ENCODE peak calls at places on chromosomes 1 and 21, in five cellular contexts. B is esophagus squamous epithelium, M is K562, Q is prostate gland, K is adrenal gland. G is an unnamed sample. For H3K36me3, the result is how much of the 10 kb centered on the place peaks cover.

GRCh38 chr1:108601708-108602410 is 42.0 kb downstream of the EEIG2 start:
- DNase-seq in M (no peak), K (no peak), B (no peak), Q (no peak), G (no peak)

GRCh38 chr1:199272107-199272506 is 633.3 kb downstream of the PTPRC start:
- DNase-seq in B (no peak), M (no peak), Q (no peak), K (no peak), G (no peak)

GRCh38 chr21:41832230-41833137 is 46.7 kb downstream of the PRDM15 start:
- DNase-seq in K (no peak), M (no peak), Q (no peak), B (no peak), G (no peak)

GRCh38 chr1:24189528-24189927 is 2.4 kb upstream of the IFNLR1 start:
- DNase-seq in K (no peak), Q (no peak), B (no peak), M (no peak), G (no peak)

GRCh38 chr21:39125752-39126485 is 57.3 kb downstream of the PSMG1 start:
- DNase-seq in M (no peak), K (peak), B (no peak), Q (peak), G (no peak)

GRCh38 chr21:39641827-39642450 is 29.2 kb downstream of the B3GALT5 start:
- DNase-seq in B (no peak), M (no peak), K (no peak), Q (no peak), G (no peak)

GRCh38 chr1:64721135-64721534 is 23.7 kb upstream of the RAVER2 start:
- DNase-seq in Q (no peak), K (no peak), B (no peak), M (no peak), G (no peak)

GRCh38 chr1:21338568-21339401 is 48.5 kb upstream of the ECE1 start:
- DNase-seq in K (peak), Q (peak), B (no peak), M (no peak), G (peak)

GRCh38 chr1:204171751-204172178 is 5.6 kb upstream of the REN start:
- DNase-seq in M (no peak), Q (no peak), B (no peak), K (no peak), G (no peak)

GRCh38 chr1:94931254-94931841 is 4.4 kb upstream of the CNN3 start:
- DNase-seq in Q (no peak), K (no peak), B (no peak), M (no peak), G (no peak)

GRCh38 chr1:84143796-84144565 is at the start of gene PRKACB:
- DNase-seq in B (no peak), Q (no peak), M (no peak), K (no peak), G (no peak)

GRCh38 chr1:19115082-19115808 is 94.8 kb downstream of the UBR4 start:
- DNase-seq in K (peak), B (no peak), M (no peak), Q (no peak), G (no peak)

GRCh38 chr1:223144431-223144830 is 1.4 kb upstream of the TLR5 start:
- DNase-seq in B (no peak), K (no peak), M (no peak), Q (no peak), G (no peak)

GRCh38 chr1:147171399-147172167 is 687 bp downstream of the PRKAB2 start:
- DNase-seq in M (peak), K (peak), B (no peak), Q (peak), G (no peak)

GRCh38 chr1:119808491-119808890 is 2.8 kb downstream of the REG4 start:
- DNase-seq in M (no peak), B (no peak), Q (no peak), K (no peak), G (no peak)

GRCh38 chr1:88528792-88529191 is 155.3 kb upstream of the PKN2 start:
- DNase-seq in K (no peak), B (no peak), Q (no peak), M (no peak), G (no peak)

GRCh38 chr21:46054447-46054846 is 43.5 kb upstream of the COL6A2 start:
- DNase-seq in B (no peak), Q (no peak), K (no peak), M (no peak), G (no peak)

GRCh38 chr1:107530543-107530942 is 389.7 kb downstream of the NTNG1 start:
- DNase-seq in K (no peak), B (no peak), Q (peak), M (no peak), G (no peak)

GRCh38 chr1:40784141-40784770 is 669 bp downstream of the KCNQ4 start:
- DNase-seq in K (no peak), Q (no peak), B (no peak), M (peak), G (peak)

GRCh38 chr1:16145030-16145987 is 10.6 kb downstream of the EPHA2 start:
- DNase-seq in Q (peak), B (no peak), K (peak), M (no peak), G (peak)

GRCh38 chr1:208526726-208527125 is 282.5 kb upstream of the PLXNA2 start:
- DNase-seq in K (no peak), B (no peak), Q (no peak), M (no peak), G (no peak)

GRCh38 chr21:44086636-44087425 is 20.4 kb upstream of the PWP2 start:
- DNase-seq in Q (no peak), K (no peak), M (no peak), B (no peak), G (no peak)

GRCh38 chr1:87916965-87917364 is 588.3 kb downstream of the LMO4 start:
- DNase-seq in K (no peak), Q (no peak), M (no peak), B (no peak), G (no peak)

GRCh38 chr1:102732927-102733326 is 375.4 kb downstream of the COL11A1 start:
- DNase-seq in M (no peak), B (no peak), Q (no peak), K (no peak), G (no peak)

GRCh38 chr1:177185209-177185608 is 14.5 kb downstream of the BRINP2 start:
- DNase-seq in K (peak), Q (no peak), B (no peak), M (peak), G (no peak)

GRCh38 chr1:63731117-63732043 is 42.4 kb upstream of the ROR1 start:
- DNase-seq in Q (no peak), M (no peak), B (no peak), K (peak), G (no peak)

GRCh38 chr21:15241997-15242767 is 177.4 kb upstream of the NRIP1 start:
- DNase-seq in K (no peak), Q (no peak), M (no peak), B (no peak), G (no peak)

GRCh38 chr1:225766967-225767413 is 10.6 kb upstream of the SRP9 start:
- DNase-seq in B (no peak), K (peak), Q (no peak), M (peak), G (peak)

GRCh38 chr21:18887922-18888602 is 484.5 kb upstream of the TMPRSS15 start:
- DNase-seq in K (no peak), M (no peak), B (no peak), Q (no peak), G (no peak)

GRCh38 chr1:111490220-111490619 is 13.2 kb downstream of the ADORA3 start:
- DNase-seq in K (no peak), B (no peak), Q (no peak), M (no peak), G (no peak)

DNA sequence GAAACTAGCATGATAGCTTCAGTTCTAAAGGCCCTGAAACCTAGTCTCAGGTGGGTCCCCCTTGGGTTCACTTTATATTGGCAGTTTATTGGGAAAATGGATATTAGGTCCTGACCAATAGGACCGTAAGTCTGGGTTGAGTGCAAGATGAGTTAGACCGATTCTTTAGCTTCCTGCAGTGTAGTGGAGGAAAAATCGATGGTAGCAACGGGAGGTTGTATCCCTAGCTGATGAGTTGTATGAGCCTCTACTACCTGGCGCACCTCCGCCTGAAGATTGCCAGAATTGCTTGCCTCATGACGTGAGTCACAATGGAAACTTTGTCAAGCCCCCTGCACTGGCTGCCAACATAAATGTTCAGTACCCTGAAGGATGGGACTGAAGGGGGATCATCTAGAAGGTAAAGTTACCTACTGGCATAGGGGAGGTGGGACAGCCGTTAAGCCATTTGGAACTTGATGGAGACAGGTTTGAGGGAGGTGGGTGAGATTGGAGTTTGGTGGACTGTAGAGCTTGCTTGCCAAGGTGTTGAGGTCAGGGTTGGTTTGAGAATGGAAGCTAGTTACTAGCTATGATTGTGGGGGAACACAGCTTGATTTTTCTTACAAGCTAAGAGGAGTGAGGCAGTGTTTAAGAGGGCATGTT is 4.0 kb downstream of the RCC1 start:
- DNase-seq in B (no peak), K (no peak), Q (no peak), M (no peak), G (no peak)
- TF ChIP-seq POLR2A in B (no peak), K (no peak), Q (no peak), M (peak), G (no peak)

GRCh38 chr1:210722410-210723081 is 393.8 kb downstream of the HHAT start:
- DNase-seq in B (no peak), Q (no peak), K (no peak), M (no peak), G (no peak)
- TF ChIP-seq CTCF in B (no peak), Q (no peak), K (no peak), M (no peak), G (no peak)

GRCh38 chr1:151265446-151266236 is 11.1 kb downstream of the PSMD4 start:
- DNase-seq in B (no peak), M (no peak), K (no peak), Q (no peak), G (no peak)
- H3K36me3 ChIP-seq in B (under half), M (half or more), K (half or more), Q (under half), G (under half)

GRCh38 chr1:246565751-246566127 is 322 bp downstream of the TFB2M start:
- DNase-seq in B (no peak), K (no peak), Q (no peak), M (no peak), G (no peak)

GRCh38 chr1:246566808-246567154 is 525 bp downstream of the CNST start:
- DNase-seq in K (no peak), M (peak), B (no peak), Q (no peak), G (no peak)

GRCh38 chr1:246567258-246568235 is 1.3 kb downstream of the CNST start:
- DNase-seq in M (peak), B (no peak), Q (no peak), K (peak), G (no peak)

GRCh38 chr1:246564839-246565750 is 966 bp downstream of the TFB2M start:
- DNase-seq in M (no peak), K (no peak), Q (no peak), B (no peak), G (no peak)

GRCh38 chr1:246566128-246566807 is at the start of the genes CNST and TFB2M:
- DNase-seq in Q (peak), K (peak), M (peak), B (peak), G (peak)
- TF ChIP-seq POLR2A in Q (peak), K (peak), M (peak), B (peak), G (peak)

GRCh38 chr1:57421366-57421765 is 2.5 kb downstream of the DAB1 start:
- DNase-seq in K (no peak), Q (no peak), B (no peak), M (no peak), G (no peak)

GRCh38 chr1:57423135-57424131 is at the start of gene DAB1:
- DNase-seq in Q (no peak), M (no peak), B (no peak), K (no peak), G (no peak)

GRCh38 chr1:57422271-57423134 is 1.4 kb downstream of the DAB1 start:
- DNase-seq in K (no peak), M (no peak), B (no peak), Q (no peak), G (no peak)

DNA sequence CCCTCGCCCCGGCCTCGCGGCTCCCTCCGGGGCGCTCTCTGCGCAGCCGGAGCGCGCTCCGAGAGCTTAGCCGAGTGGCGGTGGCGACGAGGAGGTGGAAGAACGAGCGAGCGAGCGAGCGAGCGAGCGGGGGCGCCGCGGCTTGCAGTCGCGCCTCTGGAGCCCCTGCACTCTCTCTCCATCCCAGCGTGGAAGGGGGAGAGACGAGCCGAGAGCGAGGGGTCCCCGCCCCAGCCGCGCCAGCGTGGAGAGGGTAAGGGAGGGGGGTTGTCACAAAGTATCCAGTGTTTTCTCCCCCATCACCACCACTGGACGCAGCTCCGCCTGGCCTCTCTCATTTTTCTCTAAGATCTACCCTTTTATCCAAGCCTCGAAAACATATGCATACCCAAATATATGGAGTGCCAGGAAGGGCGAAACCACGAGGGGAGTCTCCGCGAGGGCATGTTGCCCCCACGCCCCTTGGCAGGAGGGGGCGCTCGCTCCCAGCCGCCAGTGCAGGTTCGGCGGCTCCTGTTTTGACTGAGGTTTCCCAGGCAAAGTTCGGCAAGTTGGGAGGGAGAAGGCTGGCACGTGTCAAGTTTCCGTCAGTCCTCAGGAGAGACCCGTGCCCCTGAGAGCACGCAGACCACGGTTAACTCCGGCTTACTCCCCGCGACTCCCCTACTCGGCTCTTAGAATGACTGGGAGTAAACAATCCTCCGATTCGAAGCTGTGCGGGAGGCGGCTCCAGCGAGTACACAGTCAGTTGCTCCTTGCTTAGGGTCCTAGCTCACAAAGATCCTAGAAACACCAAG is 569 bp upstream of the DAB1 start:
- DNase-seq in Q (peak), K (no peak), B (no peak), M (peak), G (no peak)
- TF ChIP-seq CTCF in Q (no peak), K (peak), B (no peak), M (peak), G (no peak)

GRCh38 chr1:219150913-219151312 is 22.8 kb upstream of the LYPLAL1 start:
- DNase-seq in M (no peak), Q (no peak), K (no peak), B (no peak), G (no peak)

GRCh38 chr1:219151467-219151866 is 22.2 kb upstream of the LYPLAL1 start:
- DNase-seq in K (no peak), Q (no peak), M (no peak), B (no peak), G (no peak)

GRCh38 chr1:219152759-219153158 is 20.9 kb upstream of the LYPLAL1 start:
- DNase-seq in Q (no peak), M (no peak), K (no peak), B (no peak), G (no peak)

GRCh38 chr1:219147571-219148019 is 26.1 kb upstream of the LYPLAL1 start:
- DNase-seq in M (peak), K (no peak), Q (no peak), B (no peak), G (no peak)

GRCh38 chr1:219149185-219149584 is 24.5 kb upstream of the LYPLAL1 start:
- DNase-seq in B (no peak), K (no peak), Q (no peak), M (no peak), G (no peak)
- H3K36me3 ChIP-seq in B (under half), K (under half), Q (under half), M (under half), G (under half)

GRCh38 chr1:234977891-234978396 is 150.7 kb downstream of the TOMM20 start:
- DNase-seq in K (no peak), Q (no peak), M (no peak), B (no peak), G (no peak)

GRCh38 chr1:234973426-234974250 is 155.0 kb downstream of the TOMM20 start:
- DNase-seq in Q (peak), B (no peak), K (no peak), M (no peak), G (peak)

GRCh38 chr1:234975941-234976871 is 152.4 kb downstream of the TOMM20 start:
- DNase-seq in M (no peak), K (no peak), Q (no peak), B (no peak), G (peak)

GRCh38 chr1:234976880-234977680 is 151.6 kb downstream of the TOMM20 start:
- DNase-seq in K (no peak), Q (no peak), B (no peak), M (no peak), G (peak)

DNA sequence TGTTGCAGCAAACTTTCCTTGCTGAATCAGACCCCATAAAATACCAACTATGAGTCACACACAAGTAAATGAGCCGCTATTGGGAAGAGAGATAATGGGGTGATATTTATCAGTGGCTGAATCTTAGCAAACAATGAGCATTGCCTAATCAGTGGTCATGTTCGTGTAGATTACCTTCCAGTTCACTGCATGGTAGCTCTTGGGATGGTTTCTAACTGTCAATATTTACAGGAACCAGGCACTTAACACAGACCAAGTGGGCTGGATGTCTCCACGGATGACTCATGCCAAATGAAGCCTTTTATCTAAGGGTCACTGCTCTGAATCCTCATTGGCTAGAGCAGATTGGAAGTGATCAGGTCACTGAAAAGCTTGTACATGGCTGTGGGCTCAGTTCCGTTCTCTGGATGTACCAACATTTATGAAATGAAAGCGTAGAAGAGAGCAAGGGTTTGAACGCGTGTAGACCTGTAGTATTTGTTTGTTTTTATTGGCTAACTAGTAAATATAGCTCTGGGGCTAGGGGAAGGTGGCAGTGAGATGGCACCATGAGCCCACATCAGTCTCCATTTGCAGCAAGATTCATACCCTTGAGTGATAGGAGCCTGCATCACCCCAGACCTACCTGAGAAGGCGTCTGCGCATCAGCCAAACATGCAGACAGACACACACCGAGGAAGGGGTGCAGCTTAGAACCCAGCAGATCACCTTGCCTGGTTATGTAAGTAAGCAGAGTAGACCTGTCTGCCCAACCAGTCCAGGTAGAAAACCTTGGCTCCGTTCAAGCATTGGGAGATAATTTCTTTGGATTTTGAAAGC is 153.3 kb downstream of the TOMM20 start:
- DNase-seq in B (no peak), M (peak), Q (no peak), K (peak), G (peak)
- TF ChIP-seq POLR2A in B (no peak), M (peak), Q (no peak), K (no peak), G (no peak)

GRCh38 chr1:244237445-244237844 is 186.4 kb downstream of the ZBTB18 start:
- DNase-seq in K (peak), Q (no peak), B (no peak), M (no peak), G (no peak)

GRCh38 chr1:244236721-244237120 is 185.6 kb downstream of the ZBTB18 start:
- DNase-seq in K (no peak), Q (no peak), M (no peak), B (no peak), G (no peak)

GRCh38 chr1:244239261-244239770 is 188.2 kb downstream of the ZBTB18 start:
- DNase-seq in Q (no peak), K (no peak), M (no peak), B (no peak), G (no peak)

GRCh38 chr1:244242446-244242845 is 191.4 kb downstream of the ZBTB18 start:
- DNase-seq in K (no peak), B (no peak), M (no peak), Q (no peak), G (no peak)

GRCh38 chr1:244241438-244241837 is 190.4 kb downstream of the ZBTB18 start:
- DNase-seq in M (no peak), Q (no peak), K (no peak), B (no peak), G (no peak)
- TF ChIP-seq CTCF in M (no peak), Q (no peak), K (no peak), B (no peak), G (no peak)

GRCh38 chr1:35763211-35763610 is 6.6 kb downstream of the CLSPN start:
- DNase-seq in M (no peak), B (no peak), K (no peak), Q (no peak), G (no peak)
- H3K36me3 ChIP-seq in M (half or more), B (under half), K (under half), Q (under half), G (under half)

G was measured in uterus.